ENCODE peak calls at places on chromosomes 11 and 22, in five cellular contexts. X is CD8-positive, alpha-beta memory T cell; S is neural progenitor cell; Z is mucosa of descending colon; R is CD8-positive, alpha-beta T cell. C is an unnamed sample. For H3K36me3, the result is how much of the 10 kb centered on the place peaks cover.

GRCh38 chr22:47548953-47549740 is 786.7 kb downstream of the TBC1D22A start:
- DNase-seq in X (no peak), S (no peak), Z (no peak), R (no peak), C (no peak)

GRCh38 chr11:116605543-116605942 is 167.2 kb downstream of the BUD13 start:
- DNase-seq in X (no peak), S (peak), Z (no peak), R (no peak), C (no peak)

GRCh38 chr22:30016596-30016995 is 63.7 kb upstream of the HORMAD2 start:
- DNase-seq in X (no peak), S (no peak), Z (no peak), R (no peak), C (no peak)

GRCh38 chr22:20519558-20519957 is 12.1 kb downstream of the MED15 start:
- DNase-seq in X (no peak), S (no peak), Z (no peak), R (no peak), C (no peak)

GRCh38 chr11:109552376-109552775 is 130.4 kb downstream of the C11orf87 start:
- DNase-seq in X (no peak), S (no peak), Z (no peak), R (no peak), C (no peak)

GRCh38 chr11:95585071-95585751 is 204.4 kb downstream of the FAM76B start:
- DNase-seq in X (no peak), S (no peak), Z (no peak), R (no peak), C (no peak)

GRCh38 chr11:91761406-91762027 is 463.1 kb upstream of the FAT3 start:
- DNase-seq in X (no peak), S (peak), Z (no peak), R (no peak), C (no peak)

GRCh38 chr11:41456288-41456687 is 3.2 kb downstream of the LRRC4C start:
- DNase-seq in X (no peak), S (peak), Z (no peak), R (no peak), C (no peak)

GRCh38 chr11:130585545-130585944 is 137.1 kb downstream of the ADAMTS15 start:
- DNase-seq in X (no peak), S (no peak), Z (no peak), R (no peak), C (no peak)

GRCh38 chr11:113286509-113287497 is 27.6 kb upstream of the TTC12 start:
- DNase-seq in X (no peak), S (no peak), Z (no peak), R (no peak), C (no peak)

GRCh38 chr22:38505595-38506117 is 455 bp downstream of the DDX17 start:
- DNase-seq in X (no peak), S (peak), Z (peak), R (peak), C (no peak)

GRCh38 chr11:75350743-75351540 is 519 bp downstream of the ARRB1 start:
- DNase-seq in X (peak), S (peak), Z (peak), R (no peak), C (peak)

GRCh38 chr11:97143463-97143862 is 753.6 kb downstream of the JRKL start:
- DNase-seq in X (no peak), S (no peak), Z (no peak), R (no peak), C (no peak)

GRCh38 chr11:2092956-2093412 is 46.2 kb downstream of the IGF2 start:
- DNase-seq in X (peak), S (no peak), Z (peak), R (peak), C (peak)

GRCh38 chr11:63993983-63994382 is 7.7 kb downstream of the OTUB1 start:
- DNase-seq in X (no peak), S (no peak), Z (no peak), R (no peak), C (no peak)

GRCh38 chr11:88280673-88281316 is 56.7 kb downstream of the CTSC start:
- DNase-seq in X (no peak), S (no peak), Z (no peak), R (no peak), C (no peak)

GRCh38 chr22:49847751-49848689 is 5.6 kb upstream of the ZBED4 start:
- DNase-seq in X (no peak), S (peak), Z (no peak), R (no peak), C (no peak)

GRCh38 chr11:120554771-120555432 is 43.4 kb downstream of the GRIK4 start:
- DNase-seq in X (no peak), S (peak), Z (no peak), R (no peak), C (no peak)

GRCh38 chr11:15711311-15711710 is 596.6 kb downstream of the INSC start:
- DNase-seq in X (no peak), S (peak), Z (no peak), R (no peak), C (no peak)

GRCh38 chr22:33271390-33272161 is 213.4 kb upstream of the SYN3 start:
- DNase-seq in X (no peak), S (peak), Z (no peak), R (no peak), C (no peak)

GRCh38 chr11:95520765-95521542 is 268.6 kb downstream of the FAM76B start:
- DNase-seq in X (no peak), S (no peak), Z (no peak), R (no peak), C (no peak)

GRCh38 chr22:43490311-43490710 is 78.5 kb downstream of the MPPED1 start:
- DNase-seq in X (no peak), S (no peak), Z (no peak), R (no peak), C (no peak)

GRCh38 chr11:116180806-116181600 is 591.8 kb downstream of the BUD13 start:
- DNase-seq in X (no peak), S (no peak), Z (no peak), R (no peak), C (no peak)

GRCh38 chr11:121964591-121964990 is 151.4 kb downstream of the BLID start:
- DNase-seq in X (no peak), S (no peak), Z (no peak), R (no peak), C (no peak)

GRCh38 chr11:122617297-122617696 is 38.2 kb upstream of the UBASH3B start:
- DNase-seq in X (no peak), S (no peak), Z (no peak), R (no peak), C (no peak)

GRCh38 chr11:129189646-129190045 is 2.5 kb downstream of the ARHGAP32 start:
- DNase-seq in X (no peak), S (no peak), Z (no peak), R (no peak), C (no peak)

GRCh38 chr11:66697988-66698387 is 20.3 kb upstream of the RBM4B start:
- DNase-seq in X (no peak), S (no peak), Z (no peak), R (no peak), C (no peak)

GRCh38 chr11:66694732-66695207 is 17.1 kb upstream of the RBM4B start:
- DNase-seq in X (peak), S (peak), Z (peak), R (peak), C (peak)

GRCh38 chr11:66698491-66698890 is 20.8 kb upstream of the RBM4B start:
- DNase-seq in X (no peak), S (no peak), Z (peak), R (no peak), C (no peak)

GRCh38 chr11:66694056-66694410 is 16.3 kb upstream of the RBM4B start:
- DNase-seq in X (no peak), S (no peak), Z (peak), R (no peak), C (no peak)

DNA sequence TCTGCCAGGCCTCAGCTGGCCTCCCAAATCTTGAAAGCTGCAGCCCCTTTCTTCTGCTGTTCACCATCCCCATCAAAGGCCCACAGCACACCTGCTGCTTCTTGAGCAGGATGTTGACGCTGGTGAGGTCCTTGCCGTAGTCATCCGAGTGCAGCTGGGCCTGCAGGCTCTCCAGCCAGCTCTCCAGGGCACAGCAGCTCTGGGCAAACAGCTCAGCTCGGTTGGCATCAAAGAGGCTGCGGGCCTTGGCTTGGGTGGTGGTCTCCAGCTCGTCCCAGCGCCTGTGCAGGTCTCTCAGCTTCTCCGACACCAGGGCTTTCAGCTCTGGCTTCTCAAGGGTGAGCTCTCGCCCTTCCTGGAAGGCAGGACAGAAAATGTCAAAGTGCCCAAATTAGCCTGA is 18.5 kb upstream of the RBM4B start:
- DNase-seq in X (no peak), S (no peak), Z (peak), R (no peak), C (no peak)
- H3K36me3 ChIP-seq in X (under half), S (under half), Z (under half), R (under half), C (under half)

DNA sequence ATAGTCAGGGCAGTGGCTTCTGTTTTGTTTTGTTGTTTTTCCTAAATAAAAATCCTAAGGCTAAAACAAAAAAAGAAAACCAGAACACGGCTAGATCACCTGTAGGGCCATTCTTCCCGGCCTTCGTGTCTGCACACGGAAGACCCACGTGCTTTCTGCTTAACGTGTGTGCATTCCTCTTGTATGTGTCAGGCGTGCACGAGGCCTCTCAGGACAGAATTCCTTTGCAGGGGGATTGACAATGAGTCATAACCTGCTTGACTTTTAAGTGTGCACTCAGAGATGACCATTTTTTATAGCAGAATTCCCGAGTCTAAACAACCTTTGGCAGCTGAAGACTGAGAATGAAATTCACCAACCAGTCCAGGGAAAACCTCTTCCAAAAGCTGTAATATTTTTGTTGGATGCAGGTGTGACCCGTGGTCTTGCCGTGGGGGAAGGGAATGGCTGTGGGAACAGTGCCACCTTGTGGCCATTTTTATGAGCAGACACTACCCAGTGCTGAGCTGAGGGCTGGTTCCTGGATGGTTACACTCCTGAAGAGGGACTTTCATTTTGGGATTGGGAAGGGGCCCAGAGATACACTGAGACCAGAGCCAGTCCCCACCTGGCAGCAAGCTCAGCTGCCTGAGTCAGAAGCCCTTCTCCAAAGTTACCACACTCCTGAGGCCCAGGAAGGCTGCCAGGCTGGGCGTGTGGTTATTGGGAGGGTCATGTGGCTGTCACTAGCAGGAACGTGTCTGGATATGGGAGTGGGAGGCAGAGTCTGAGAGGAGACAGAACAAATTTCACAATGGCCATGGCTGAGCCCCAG is 35.7 kb upstream of the DKK3 start:
- DNase-seq in X (peak), S (peak), Z (no peak), R (peak), C (peak)
- H3K4me3 ChIP-seq in X (no peak), S (no peak), Z (no peak), R (no peak), C (no peak)

GRCh38 chr11:34970033-34970432 is 53.6 kb downstream of the PDHX start:
- DNase-seq in X (no peak), S (no peak), Z (no peak), R (no peak), C (no peak)

GRCh38 chr11:34970480-34970879 is 54.1 kb downstream of the PDHX start:
- DNase-seq in X (no peak), S (no peak), Z (no peak), R (no peak), C (no peak)

GRCh38 chr11:34975482-34975881 is 59.1 kb downstream of the PDHX start:
- DNase-seq in X (no peak), S (no peak), Z (no peak), R (no peak), C (no peak)

GRCh38 chr11:34976496-34976895 is 60.1 kb downstream of the PDHX start:
- DNase-seq in X (no peak), S (no peak), Z (no peak), R (no peak), C (no peak)

DNA sequence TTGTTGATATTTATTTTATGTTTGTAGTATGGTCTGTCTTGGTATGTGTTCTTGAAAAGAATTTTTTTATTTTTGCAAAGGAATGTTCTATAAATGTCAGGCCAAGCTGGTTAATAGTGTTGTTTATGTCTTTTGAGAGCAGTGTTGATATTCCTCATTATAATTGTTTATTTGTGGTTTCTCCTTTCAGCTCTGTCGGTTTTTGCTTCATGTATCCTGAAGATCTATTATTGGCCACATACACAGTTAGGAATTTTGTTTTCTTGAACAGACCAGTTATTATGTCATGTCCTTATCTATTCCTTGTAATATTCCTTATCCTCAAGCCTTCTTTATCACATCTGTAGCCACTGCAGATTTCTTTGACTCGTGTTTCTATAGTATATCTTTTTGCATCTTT is 56.5 kb downstream of the PDHX start:
- DNase-seq in X (no peak), S (no peak), Z (no peak), R (no peak), C (no peak)
- H3K36me3 ChIP-seq in X (under half), S (under half), Z (under half), R (under half), C (under half)

DNA sequence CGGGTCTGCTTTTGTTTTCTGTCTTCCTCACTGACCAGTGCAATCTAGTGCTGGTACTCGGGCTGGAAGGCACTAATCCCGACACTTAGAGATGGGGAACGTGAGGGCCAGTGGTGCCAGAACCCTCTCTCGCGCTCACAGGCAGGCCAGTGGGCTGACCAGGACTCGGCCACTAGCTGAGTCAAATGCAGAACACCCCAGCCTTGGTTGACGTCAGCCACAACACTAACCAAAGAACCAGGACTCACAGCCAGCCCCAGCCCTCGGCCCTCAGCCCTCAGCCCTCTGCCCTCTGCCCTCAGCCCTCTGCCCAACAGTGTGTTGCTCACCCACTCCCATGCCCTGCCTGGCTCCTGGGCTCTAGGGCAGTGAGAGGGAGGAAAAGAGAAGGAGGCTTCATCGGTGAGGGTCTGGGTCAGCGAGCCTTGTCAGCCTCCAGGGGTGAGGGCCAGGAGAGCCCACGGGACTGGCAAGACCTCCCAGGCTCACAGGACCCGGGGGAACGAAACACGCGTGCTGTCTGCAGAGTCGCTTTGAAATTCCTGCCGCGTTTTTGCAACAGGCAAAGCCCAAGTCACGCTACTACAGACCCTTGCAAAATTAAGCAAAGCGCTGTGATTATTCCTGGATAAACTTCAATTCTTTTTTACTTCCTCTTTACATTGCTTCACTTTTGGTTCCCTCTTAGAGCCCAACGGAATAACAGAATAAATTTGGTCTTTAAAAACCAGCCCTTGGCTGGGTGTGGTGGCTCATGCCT is 27.5 kb downstream of the KIAA0930 start:
- DNase-seq in X (no peak), S (no peak), Z (peak), R (no peak), C (no peak)
- H3K4me3 ChIP-seq in X (no peak), S (peak), Z (no peak), R (no peak), C (no peak)

GRCh38 chr11:34128824-34129223 is 23.4 kb downstream of the NAT10 start:
- DNase-seq in X (no peak), S (no peak), Z (no peak), R (no peak), C (no peak)

GRCh38 chr11:34124885-34125668 is 19.6 kb downstream of the NAT10 start:
- DNase-seq in X (no peak), S (no peak), Z (no peak), R (no peak), C (no peak)

GRCh38 chr11:34132261-34132965 is 27.0 kb downstream of the NAT10 start:
- DNase-seq in X (no peak), S (no peak), Z (no peak), R (no peak), C (no peak)

GRCh38 chr11:34126959-34127848 is 21.8 kb downstream of the NAT10 start:
- DNase-seq in X (no peak), S (no peak), Z (no peak), R (no peak), C (no peak)
- H3K36me3 ChIP-seq in X (half or more), S (under half), Z (under half), R (under half), C (half or more)

GRCh38 chr11:71999813-72000590 is 1.3 kb downstream of the IL18BP start:
- DNase-seq in X (no peak), S (no peak), Z (no peak), R (no peak), C (no peak)
- H3K4me3 ChIP-seq in X (peak), S (no peak), Z (no peak), R (no peak), C (no peak)

DNA sequence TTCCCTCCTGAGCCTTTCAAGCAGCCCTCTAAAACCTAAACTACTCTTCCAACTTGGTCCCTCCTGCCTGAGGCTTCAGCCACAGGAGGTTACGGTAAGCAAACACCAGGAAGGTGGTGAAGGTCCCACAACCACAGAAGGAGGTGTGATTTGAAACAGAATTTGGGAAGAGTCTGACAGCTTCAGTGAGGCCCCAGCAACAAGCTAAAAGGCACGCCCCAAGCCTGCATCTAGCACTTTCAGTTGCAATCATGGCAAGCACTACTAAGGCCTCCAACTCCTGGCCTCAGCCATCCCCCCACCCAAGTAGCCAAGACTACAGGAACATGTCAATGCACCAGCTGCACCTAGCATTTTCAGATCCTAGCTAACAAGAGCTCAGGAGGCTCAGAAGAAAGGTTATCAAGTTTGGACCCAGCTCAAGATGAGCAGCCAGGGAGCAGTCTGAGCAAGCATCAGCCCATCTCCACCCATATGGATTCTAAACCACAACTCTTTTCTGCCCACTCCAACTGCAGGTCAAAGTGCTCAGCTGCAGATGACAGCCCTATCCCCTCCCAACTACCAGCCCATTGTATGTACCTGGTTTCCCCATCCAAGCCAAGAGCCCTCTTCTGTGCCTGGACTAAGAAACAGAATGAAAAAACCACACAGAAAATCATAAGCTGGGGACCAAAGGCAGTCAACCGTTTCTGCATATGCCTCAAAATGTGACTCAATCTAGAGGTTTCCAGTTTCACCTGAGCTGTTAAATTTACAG is 10.4 kb upstream of the AHNAK start:
- DNase-seq in X (no peak), S (no peak), Z (peak), R (no peak), C (peak)
- H3K36me3 ChIP-seq in X (under half), S (under half), Z (under half), R (under half), C (under half)

DNA sequence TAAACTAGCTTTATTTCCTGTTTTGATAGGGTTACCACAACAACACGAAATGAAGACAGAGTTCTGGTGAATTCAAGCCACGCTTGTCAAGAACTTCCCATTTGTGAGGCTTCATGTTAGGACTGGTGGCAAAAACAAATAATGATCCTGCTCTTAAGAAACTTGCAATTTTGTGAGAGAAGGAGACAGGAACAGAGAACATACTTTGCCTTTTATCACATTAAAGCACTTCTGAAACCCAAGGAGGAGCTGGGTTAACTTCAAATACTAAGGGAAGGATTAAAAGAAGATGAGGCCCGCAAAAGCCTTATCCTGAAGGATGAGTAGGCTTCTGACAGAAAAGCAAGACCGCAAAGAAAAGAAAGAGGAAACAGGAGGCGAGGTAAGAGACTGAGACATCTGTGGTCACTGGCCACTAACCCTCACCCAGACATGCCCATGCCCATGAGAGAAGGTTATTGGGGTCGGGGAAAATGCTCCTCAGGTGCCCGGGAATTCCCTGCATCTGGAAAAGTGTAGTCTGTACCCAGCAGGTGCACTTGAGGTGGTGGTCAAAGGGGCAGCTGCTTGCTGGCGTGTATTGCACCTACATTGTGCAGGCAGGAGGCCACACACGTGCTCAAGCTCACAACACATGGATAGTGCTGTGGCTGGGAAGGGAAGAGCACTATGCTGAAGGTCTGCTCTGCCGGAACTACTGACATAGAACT is 50.5 kb downstream of the MAPK1 start:
- DNase-seq in X (peak), S (no peak), Z (no peak), R (no peak), C (peak)
- H3K4me3 ChIP-seq in X (peak), S (no peak), Z (no peak), R (no peak), C (no peak)

GRCh38 chr11:68773521-68774187 is 22.3 kb upstream of the TESMIN start:
- DNase-seq in X (no peak), S (no peak), Z (no peak), R (no peak), C (no peak)
- H3K36me3 ChIP-seq in X (half or more), S (under half), Z (under half), R (half or more), C (half or more)

C was measured in CD4-positive, alpha-beta memory T cell.